ENCODE peak calls at places on chromosomes 6 and 20, in seven cellular contexts. T is SK-N-SH, A is HepG2, S is K562, N is GM12878, Q is HCT116, I is H1. Z is an unnamed sample.

GRCh38 chr6:139426795-139427194 is 52.3 kb upstream of the CITED2 start:
- DNase-seq in T (no peak), A (no peak), S (peak), N (no peak), Q (no peak), I (no peak), Z (no peak)

GRCh38 chr20:8912731-8913130 is 156.2 kb upstream of the PLCB4 start:
- DNase-seq in T (no peak), A (no peak), S (no peak), N (no peak), Q (no peak), I (no peak), Z (no peak)

GRCh38 chr6:75458895-75459294 is 34.7 kb downstream of the FILIP1 start:
- DNase-seq in T (no peak), A (no peak), S (no peak), N (no peak), Q (no peak), I (no peak), Z (no peak)

GRCh38 chr20:57049298-57049697 is 217.1 kb downstream of the BMP7 start:
- DNase-seq in T (no peak), A (no peak), S (no peak), N (no peak), Q (no peak), I (no peak), Z (no peak)

GRCh38 chr6:112016335-112016734 is 37.6 kb upstream of the CCN6 start:
- DNase-seq in T (no peak), A (no peak), S (no peak), N (no peak), Q (no peak), I (no peak), Z (no peak)

GRCh38 chr6:33850869-33851541 is 47.2 kb upstream of the MLN start:
- DNase-seq in T (no peak), A (no peak), S (no peak), N (no peak), Q (no peak), I (no peak), Z (no peak)

GRCh38 chr6:34301408-34301807 is 52.6 kb upstream of the SMIM29 start:
- DNase-seq in T (no peak), A (no peak), S (no peak), N (no peak), Q (no peak), I (no peak), Z (no peak)

GRCh38 chr6:111804627-111805235 is 68.5 kb downstream of the FYN start:
- DNase-seq in T (no peak), A (no peak), S (peak), N (peak), Q (no peak), I (no peak), Z (no peak)

GRCh38 chr6:52663120-52663934 is 7.6 kb upstream of the TMEM14A start:
- DNase-seq in T (peak), A (peak), S (peak), N (peak), Q (peak), I (no peak), Z (peak)

DNA sequence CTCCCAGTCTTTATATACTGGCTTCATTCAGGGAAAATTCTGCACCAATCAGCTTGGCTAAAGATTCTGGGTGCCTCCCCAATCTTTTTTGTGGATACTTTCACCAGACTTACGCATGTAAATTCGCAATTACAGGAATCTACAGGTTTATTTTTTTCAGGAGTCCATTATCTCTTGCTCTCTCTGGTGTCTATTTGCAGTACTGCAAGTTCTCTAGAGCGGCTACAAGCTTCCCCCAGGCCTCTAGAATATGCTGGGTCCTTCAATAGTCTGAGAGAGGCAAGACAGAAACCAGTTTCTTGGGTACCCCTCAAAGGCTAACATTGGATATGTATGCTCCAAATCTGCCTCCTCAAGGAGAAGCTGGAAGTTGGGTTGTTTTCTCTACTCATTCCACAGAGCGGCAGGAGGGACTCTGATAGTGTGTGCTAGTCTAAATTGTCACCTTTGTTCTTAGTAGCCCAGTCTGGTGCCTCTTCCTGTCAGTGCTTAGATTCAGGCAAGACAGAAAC is 58.5 kb downstream of the SUN5 start:
- DNase-seq in T (peak), A (peak), S (no peak), N (no peak), Q (peak), I (peak), Z (peak)
- TF ChIP-seq JUND in T (no peak), A (no peak), S (no peak), N (no peak), Q (no peak), I (no peak), Z (no peak)

DNA sequence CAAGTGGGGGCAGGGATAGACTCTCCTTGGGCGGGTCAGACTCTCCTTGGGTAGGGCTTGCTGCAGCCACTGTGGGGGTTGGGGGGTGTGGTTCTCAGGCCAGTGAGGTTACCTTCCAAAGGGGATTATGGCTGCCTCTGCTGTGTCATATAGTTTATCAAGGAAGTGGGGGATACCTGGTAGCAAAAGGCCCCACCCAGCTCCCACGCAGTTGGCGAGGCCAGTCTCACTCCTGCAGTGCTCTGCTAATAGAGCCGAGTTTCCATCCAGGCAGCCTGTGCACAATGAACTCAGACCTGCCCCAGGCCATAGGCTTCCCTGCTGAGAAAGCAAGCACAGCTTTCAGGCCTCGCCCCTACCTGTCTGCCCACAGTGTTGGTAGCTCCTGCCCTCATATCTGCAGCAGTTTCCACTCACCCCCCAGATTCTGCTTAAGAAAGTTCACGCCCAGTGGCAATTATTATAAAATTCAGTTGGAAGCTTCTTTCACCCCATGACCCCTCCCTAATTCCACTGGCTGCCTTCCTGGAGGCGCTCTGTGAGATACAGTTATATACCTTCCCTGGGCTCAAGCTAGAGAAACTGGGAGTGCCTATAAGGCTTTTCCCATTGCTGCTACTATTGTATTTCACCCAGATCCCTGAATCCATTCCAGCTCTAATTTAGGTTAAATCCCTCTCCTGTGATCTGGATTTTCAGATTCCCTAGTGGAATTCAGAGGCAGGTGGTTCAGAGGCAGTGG is 56.1 kb downstream of the HDDC2 start:
- DNase-seq in T (no peak), A (no peak), S (no peak), N (no peak), Q (no peak), I (no peak), Z (no peak)
- TF ChIP-seq JUND in T (no peak), A (no peak), S (no peak), N (no peak), Q (no peak), I (no peak), Z (no peak)

GRCh38 chr6:150016324-150017185 is 8.8 kb downstream of the RAET1L start:
- DNase-seq in T (peak), A (peak), S (peak), N (no peak), Q (peak), I (peak), Z (peak)
- TF ChIP-seq JUND in T (no peak), A (no peak), S (peak), N (no peak), Q (no peak), I (no peak), Z (no peak)

GRCh38 chr20:35506872-35507638 is 22.4 kb downstream of the C20orf173 start:
- DNase-seq in T (no peak), A (no peak), S (no peak), N (no peak), Q (no peak), I (no peak), Z (no peak)
- TF ChIP-seq JUND in T (no peak), A (no peak), S (no peak), N (no peak), Q (no peak), I (no peak), Z (no peak)

Z was measured in T47D.